ENCODE peak calls at places on chromosome 22, in five cellular contexts. J is H1; K is colonic mucosa; D is naive thymus-derived CD4-positive, alpha-beta T cell; U is astrocyte of the cerebellum. I is an unnamed sample.

GRCh38 chr22:27997538-27997937 is 78.5 kb upstream of the PITPNB start:
- DNase-seq in J (no peak), K (no peak), D (no peak), U (no peak), I (no peak)

GRCh38 chr22:50071432-50072166 is 13.5 kb upstream of the TTLL8 start:
- DNase-seq in J (no peak), K (no peak), D (no peak), U (no peak), I (no peak)

GRCh38 chr22:42915980-42916765 is 59.1 kb upstream of the ARFGAP3 start:
- DNase-seq in J (peak; percentile 70), K (no peak), D (no peak), U (no peak), I (no peak)

GRCh38 chr22:39297490-39298193 is 21.8 kb downstream of the RPL3 start:
- DNase-seq in J (no peak), K (no peak), D (no peak), U (peak; percentile 46), I (no peak)

GRCh38 chr22:39283312-39284141 is 35.9 kb downstream of the RPL3 start:
- DNase-seq in J (no peak), K (no peak), D (no peak), U (no peak), I (no peak)

GRCh38 chr22:19597399-19597735 is 73.2 kb upstream of the CLDN5 start:
- DNase-seq in J (no peak), K (no peak), D (peak; percentile 73), U (no peak), I (no peak)

GRCh38 chr22:44452531-44453420 is 45.3 kb downstream of the RTL6 start:
- DNase-seq in J (no peak), K (peak; percentile 13), D (no peak), U (no peak), I (no peak)

GRCh38 chr22:45290410-45290936 is 5.7 kb downstream of the UPK3A start:
- DNase-seq in J (no peak), K (peak; percentile 73), D (no peak), U (no peak), I (no peak)

GRCh38 chr22:42595434-42595833 is 19.2 kb downstream of the POLDIP3 start:
- DNase-seq in J (no peak), K (no peak), D (no peak), U (no peak), I (no peak)

GRCh38 chr22:27329471-27329870 is 472.1 kb downstream of the MN1 start:
- DNase-seq in J (peak; percentile 45), K (no peak), D (no peak), U (no peak), I (no peak)

GRCh38 chr22:43173976-43174720 is 12.8 kb downstream of the TTLL12 start:
- DNase-seq in J (no peak), K (no peak), D (no peak), U (no peak), I (no peak)

GRCh38 chr22:49163258-49163959 is 664.3 kb downstream of the BRD1 start:
- DNase-seq in J (no peak), K (no peak), D (no peak), U (no peak), I (no peak)

GRCh38 chr22:38455530-38456271 is 702 bp upstream of the KCNJ4 start:
- DNase-seq in J (peak; percentile 90), K (no peak), D (no peak), U (no peak), I (no peak)

GRCh38 chr22:31680764-31681624 is 19.0 kb upstream of the PISD start:
- DNase-seq in J (no peak), K (peak; percentile 59), D (no peak), U (peak; percentile 66), I (no peak)

GRCh38 chr22:40535642-40536041 is 100.9 kb downstream of the MRTFA start:
- DNase-seq in J (no peak), K (no peak), D (no peak), U (no peak), I (no peak)

GRCh38 chr22:22558972-22559603 is at the start of gene PRAME:
- DNase-seq in J (peak; percentile 96), K (peak; percentile 72), D (peak; percentile 55), U (no peak), I (peak; percentile 51)

GRCh38 chr22:48752451-48753380 is 1075.0 kb downstream of the BRD1 start:
- DNase-seq in J (peak; percentile 53), K (no peak), D (no peak), U (no peak), I (no peak)

GRCh38 chr22:23243006-23243573 is 62.8 kb downstream of the BCR start:
- DNase-seq in J (peak; percentile 73), K (no peak), D (peak; percentile 67), U (no peak), I (no peak)

GRCh38 chr22:44505796-44506354 is 7.8 kb upstream of the RTL6 start:
- DNase-seq in J (no peak), K (peak; percentile 15), D (no peak), U (no peak), I (no peak)

GRCh38 chr22:49626361-49627216 is 201.1 kb downstream of the BRD1 start:
- DNase-seq in J (no peak), K (no peak), D (no peak), U (no peak), I (no peak)

GRCh38 chr22:41359376-41359775 is 22.4 kb upstream of the TEF start:
- DNase-seq in J (no peak), K (no peak), D (no peak), U (no peak), I (no peak)

GRCh38 chr22:17807086-17807485 is 32.8 kb upstream of the BID start:
- DNase-seq in J (no peak), K (no peak), D (no peak), U (no peak), I (no peak)

GRCh38 chr22:37529652-37530345 is 10.6 kb upstream of the CARD10 start:
- DNase-seq in J (no peak), K (peak; percentile 87), D (no peak), U (no peak), I (no peak)

GRCh38 chr22:36469094-36469710 is 12.2 kb downstream of the TXN2 start:
- DNase-seq in J (no peak), K (no peak), D (no peak), U (no peak), I (no peak)

GRCh38 chr22:36471341-36471821 is 10.1 kb downstream of the TXN2 start:
- DNase-seq in J (no peak), K (no peak), D (no peak), U (no peak), I (no peak)

GRCh38 chr22:36472689-36473088 is 8.8 kb downstream of the TXN2 start:
- DNase-seq in J (no peak), K (no peak), D (no peak), U (no peak), I (no peak)

GRCh38 chr22:36470994-36471331 is 10.5 kb downstream of the TXN2 start:
- DNase-seq in J (no peak), K (no peak), D (no peak), U (no peak), I (no peak)

DNA sequence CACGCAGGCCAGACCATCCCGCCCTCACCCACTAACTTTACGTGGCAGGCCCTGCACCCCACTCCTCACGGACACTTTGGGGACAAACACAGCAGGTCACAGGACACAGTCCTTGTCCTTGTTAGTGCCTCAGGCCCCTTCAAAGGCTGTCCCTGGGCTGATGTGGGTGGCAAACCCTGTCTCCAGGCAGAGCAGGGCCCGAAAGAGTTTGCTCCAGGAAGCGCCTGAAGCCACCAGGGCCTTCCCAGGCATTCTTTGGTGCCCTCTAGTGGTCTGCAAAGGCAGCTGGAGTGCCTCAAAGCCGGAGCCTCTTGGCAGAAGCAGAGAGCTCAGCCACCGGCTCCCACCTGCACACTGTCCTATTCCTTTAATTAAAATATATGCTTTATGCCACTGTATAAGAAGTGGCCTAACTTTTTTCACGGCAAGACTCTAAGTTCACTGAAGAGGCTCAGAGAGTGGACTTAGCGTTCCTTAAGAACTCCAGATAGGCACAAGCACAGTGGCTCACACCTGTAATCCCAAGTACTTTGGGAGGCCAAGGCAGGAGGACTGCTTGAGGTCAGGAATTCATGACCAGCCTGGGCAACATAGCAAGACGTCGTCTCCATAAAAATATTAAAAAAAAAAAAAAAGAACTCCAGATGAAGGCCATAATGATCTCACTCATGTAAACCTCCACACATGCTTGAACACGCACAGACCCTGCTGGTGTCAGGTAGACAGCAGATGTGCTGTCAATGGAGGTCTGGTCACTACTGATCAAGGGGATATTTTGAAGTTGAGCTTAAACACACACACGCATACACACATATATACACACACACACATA is 11.1 kb downstream of the TXN2 start:
- DNase-seq in J (peak; percentile 83), K (peak; percentile 86), D (peak; percentile 90), U (peak; percentile 84), I (no peak)
- H3K4me3 ChIP-seq in J (no peak overlapping the region), K (no peak overlapping the region), D (no peak overlapping the region), U (no peak overlapping the region), I (no peak overlapping the region)

DNA sequence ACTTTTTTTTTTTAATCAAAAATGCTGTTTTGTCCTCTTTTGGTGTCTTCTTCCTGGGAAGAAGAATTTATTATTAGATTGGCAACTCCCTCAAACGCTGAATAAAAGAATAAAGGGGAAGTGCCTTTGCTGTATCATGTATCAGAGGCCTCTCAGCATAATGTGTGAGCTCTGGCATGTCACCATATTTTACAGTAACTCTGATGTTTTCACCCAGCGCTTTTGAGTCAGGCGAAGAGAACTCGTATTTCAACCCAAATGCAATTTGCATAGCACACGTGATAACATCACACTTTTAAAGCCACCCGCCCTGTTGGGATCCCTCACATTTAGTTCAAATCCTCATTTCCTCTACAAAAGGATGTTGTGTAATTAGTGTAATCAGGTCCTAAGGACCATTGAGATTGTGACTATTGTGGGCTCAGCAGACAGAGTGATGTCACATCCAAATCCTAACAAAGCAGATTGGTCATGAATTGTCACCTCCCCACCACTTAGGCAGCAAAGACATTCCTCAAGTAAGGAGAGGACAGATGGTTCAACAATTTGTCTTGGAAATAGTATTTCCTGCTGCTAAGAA is 496.1 kb upstream of the LARGE1 start:
- DNase-seq in J (no peak), K (no peak), D (no peak), U (no peak), I (no peak)
- H3K4me3 ChIP-seq in J (no peak overlapping the region), K (no peak overlapping the region), D (no peak overlapping the region), U (no peak overlapping the region), I (no peak overlapping the region)

DNA sequence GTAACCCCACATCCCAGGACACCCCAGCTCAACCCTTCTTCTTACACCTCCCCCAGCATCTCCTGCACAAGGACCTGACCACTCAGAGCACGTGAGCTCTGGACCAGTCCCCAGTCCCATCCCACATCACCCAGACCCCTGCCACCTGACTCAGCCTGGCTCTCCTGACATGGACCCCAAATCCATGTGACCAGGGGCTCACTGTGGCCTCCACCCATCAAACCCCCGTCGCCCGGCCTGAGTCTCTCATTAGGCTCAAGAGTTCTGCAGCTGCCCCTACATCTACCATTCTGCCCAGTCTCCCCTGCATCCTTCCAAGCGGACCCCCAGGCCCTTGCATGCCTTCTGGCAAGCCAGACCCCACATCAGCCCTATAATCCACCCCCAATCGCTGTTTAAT is 1.9 kb upstream of the LIF start:
- DNase-seq in J (no peak), K (no peak), D (no peak), U (no peak), I (no peak)
- H3K4me3 ChIP-seq in J (no peak overlapping the region), K (no peak overlapping the region), D (no peak overlapping the region), U (no peak overlapping the region), I (no peak overlapping the region)

GRCh38 chr22:30247974-30248373 is 1.4 kb upstream of the LIF start:
- DNase-seq in J (no peak), K (peak; percentile 52), D (no peak), U (no peak), I (no peak)

GRCh38 chr22:30245985-30246901 is at the start of gene LIF:
- DNase-seq in J (peak; percentile 75), K (peak; percentile 42), D (peak; percentile 58), U (no peak), I (no peak)

GRCh38 chr22:30249049-30250038 is 2.8 kb upstream of the LIF start:
- DNase-seq in J (no peak), K (peak; percentile 54), D (no peak), U (no peak), I (no peak)

GRCh38 chr22:30246962-30247376 is 410 bp upstream of the LIF start:
- DNase-seq in J (no peak), K (peak; percentile 87), D (no peak), U (no peak), I (no peak)

GRCh38 chr22:30247561-30247960 is 1.0 kb upstream of the LIF start:
- DNase-seq in J (no peak), K (peak; percentile 39), D (no peak), U (no peak), I (no peak)
- H3K4me3 ChIP-seq in J (no peak overlapping the region), K (peak overlapping the region; percentile 61), D (no peak overlapping the region), U (peak overlapping the region; percentile 73), I (no peak overlapping the region)

I was measured in GM12864.